ENCODE peak calls at places on chromosomes 3 and 15, in nine cellular contexts. I is activated T-helper 1 cell treated with anti-CD3 and anti-CD28 coated beads, Interleukin-2, amount 50 U/mL, for 16 hours; F is neural crest cell; C is fibroblast of the aortic adventitia; K is T-helper 2 cell; U is naive thymus-derived CD8-positive, alpha-beta T cell; Q is 8988T; W is IMR-90; D is germinal center. A is an unnamed sample.

GRCh38 chr3:186869253-186870235 is 27.0 kb downstream of the ADIPOQ start:
- DNase-seq in I (no peak), F (no peak), C (peak), K (no peak), U (no peak), Q (no peak), W (peak), D (no peak), A (no peak)

GRCh38 chr3:173893066-173893465 is 495.5 kb downstream of the NLGN1 start:
- DNase-seq in I (no peak), F (no peak), C (peak), K (no peak), U (no peak), Q (no peak), W (peak), D (no peak), A (no peak)

GRCh38 chr3:194711913-194712312 is 26.2 kb downstream of the FAM43A start:
- DNase-seq in I (no peak), F (no peak), C (peak), K (no peak), U (no peak), Q (no peak), W (peak), D (no peak), A (peak)

GRCh38 chr3:124843068-124843467 is 44.1 kb downstream of the ITGB5 start:
- DNase-seq in I (no peak), F (no peak), C (no peak), K (no peak), U (no peak), Q (no peak), W (no peak), D (no peak), A (no peak)

GRCh38 chr3:190435618-190436017 is 14.1 kb downstream of the TMEM207 start:
- DNase-seq in I (no peak), F (no peak), C (no peak), K (no peak), U (no peak), Q (no peak), W (peak), D (no peak), A (no peak)

GRCh38 chr3:44712455-44713075 is at the start of gene ZNF502:
- DNase-seq in I (peak), F (no peak), C (peak), K (peak), U (peak), Q (peak), W (peak), D (peak), A (no peak)

GRCh38 chr15:70726753-70727152 is 36.6 kb downstream of the UACA start:
- DNase-seq in I (no peak), F (no peak), C (peak), K (no peak), U (no peak), Q (no peak), W (peak), D (no peak), A (no peak)

GRCh38 chr3:170999737-171000242 is 26.7 kb downstream of the SLC2A2 start:
- DNase-seq in I (no peak), F (no peak), C (peak), K (no peak), U (no peak), Q (no peak), W (peak), D (no peak), A (no peak)

GRCh38 chr3:106049876-106050275 is 181.1 kb upstream of the CBLB start:
- DNase-seq in I (no peak), F (no peak), C (peak), K (no peak), U (no peak), Q (no peak), W (peak), D (no peak), A (no peak)

GRCh38 chr3:59496250-59496649 is 446.4 kb upstream of the CFAP20DC start:
- DNase-seq in I (no peak), F (no peak), C (no peak), K (no peak), U (no peak), Q (no peak), W (no peak), D (no peak), A (no peak)

GRCh38 chr3:185613016-185613415 is 26.9 kb downstream of the SENP2 start:
- DNase-seq in I (no peak), F (no peak), C (no peak), K (no peak), U (no peak), Q (no peak), W (no peak), D (no peak), A (no peak)

GRCh38 chr3:125129512-125129962 is 73.7 kb upstream of the HEG1 start:
- DNase-seq in I (no peak), F (no peak), C (peak), K (no peak), U (no peak), Q (no peak), W (peak), D (no peak), A (no peak)

GRCh38 chr3:188092648-188093047 is 61.3 kb upstream of the LPP start:
- DNase-seq in I (no peak), F (no peak), C (no peak), K (no peak), U (no peak), Q (no peak), W (peak), D (peak), A (no peak)

GRCh38 chr3:30912304-30912703 is 17.8 kb upstream of the GADL1 start:
- DNase-seq in I (no peak), F (no peak), C (peak), K (no peak), U (no peak), Q (no peak), W (no peak), D (no peak), A (no peak)

GRCh38 chr3:186352369-186352768 is 9.7 kb downstream of the DGKG start:
- DNase-seq in I (no peak), F (no peak), C (no peak), K (no peak), U (no peak), Q (no peak), W (no peak), D (no peak), A (no peak)

GRCh38 chr3:15858547-15859506 is 61.0 kb upstream of the ANKRD28 start:
- DNase-seq in I (peak), F (peak), C (peak), K (peak), U (peak), Q (peak), W (no peak), D (peak), A (peak)

GRCh38 chr3:99666201-99666600 is 27.8 kb downstream of the COL8A1 start:
- DNase-seq in I (no peak), F (no peak), C (peak), K (no peak), U (no peak), Q (no peak), W (no peak), D (no peak), A (peak)

GRCh38 chr15:62403164-62403809 is 238.2 kb upstream of the C2CD4B start:
- DNase-seq in I (no peak), F (no peak), C (peak), K (no peak), U (no peak), Q (no peak), W (peak), D (no peak), A (peak)